ENCODE peak calls at places on chromosomes 2 and 18, in seven cellular contexts. One of them, this sample, is unnamed.

GRCh38 chr2:24720310-24720709 is 72.9 kb downstream of the PTRHD1 start:
- DNase-seq in mammary epithelial cell: no peak
- DNase-seq in esophagus squamous epithelium: no peak
- DNase-seq in OCI-LY7: no peak
- DNase-seq in IMR-90: no peak
- DNase-seq in tibial nerve: no peak
- DNase-seq in gastrocnemius medialis: no peak
- DNase-seq in this sample: no peak

GRCh38 chr2:235402444-235402843 is 91.4 kb upstream of the AGAP1 start:
- DNase-seq in mammary epithelial cell: no peak
- DNase-seq in IMR-90: no peak
- DNase-seq in OCI-LY7: no peak
- DNase-seq in esophagus squamous epithelium: no peak
- DNase-seq in tibial nerve: no peak
- DNase-seq in gastrocnemius medialis: no peak
- DNase-seq in this sample: no peak

GRCh38 chr2:85085563-85085962 is 47.6 kb upstream of the TCF7L1 start:
- DNase-seq in gastrocnemius medialis: no peak
- DNase-seq in esophagus squamous epithelium: no peak
- DNase-seq in IMR-90: no peak
- DNase-seq in tibial nerve: no peak
- DNase-seq in mammary epithelial cell: no peak
- DNase-seq in OCI-LY7: no peak
- DNase-seq in this sample: no peak

GRCh38 chr2:160062283-160063005 is at the start of gene PLA2R1:
- DNase-seq in esophagus squamous epithelium: no peak
- DNase-seq in OCI-LY7: no peak
- DNase-seq in gastrocnemius medialis: peak; percentile 10
- DNase-seq in mammary epithelial cell: peak; percentile 39
- DNase-seq in tibial nerve: peak; percentile 27
- DNase-seq in IMR-90: peak; percentile 12
- DNase-seq in this sample: peak; percentile 56

GRCh38 chr2:157279331-157279730 is 21.8 kb downstream of the GALNT5 start:
- DNase-seq in tibial nerve: no peak
- DNase-seq in esophagus squamous epithelium: no peak
- DNase-seq in OCI-LY7: no peak
- DNase-seq in mammary epithelial cell: no peak
- DNase-seq in IMR-90: no peak
- DNase-seq in gastrocnemius medialis: no peak
- DNase-seq in this sample: no peak

GRCh38 chr2:75632091-75632704 is 14.4 kb upstream of the MRPL19 start:
- DNase-seq in IMR-90: no peak
- DNase-seq in mammary epithelial cell: no peak
- DNase-seq in gastrocnemius medialis: no peak
- DNase-seq in OCI-LY7: no peak
- DNase-seq in esophagus squamous epithelium: no peak
- DNase-seq in tibial nerve: no peak
- DNase-seq in this sample: no peak

GRCh38 chr2:237482485-237482884 is 4.6 kb upstream of the MLPH start:
- DNase-seq in tibial nerve: peak; percentile 87
- DNase-seq in gastrocnemius medialis: peak; percentile 84
- DNase-seq in IMR-90: no peak
- DNase-seq in esophagus squamous epithelium: no peak
- DNase-seq in mammary epithelial cell: no peak
- DNase-seq in OCI-LY7: no peak
- DNase-seq in this sample: peak; percentile 93

GRCh38 chr2:151238527-151239487 is 22.9 kb downstream of the RBM43 start:
- DNase-seq in gastrocnemius medialis: peak; percentile 14
- DNase-seq in esophagus squamous epithelium: no peak
- DNase-seq in tibial nerve: peak; percentile 45
- DNase-seq in OCI-LY7: peak; percentile 56
- DNase-seq in mammary epithelial cell: peak; percentile 51
- DNase-seq in IMR-90: peak; percentile 89
- DNase-seq in this sample: peak; percentile 57

GRCh38 chr2:17416891-17417391 is 101.3 kb downstream of the RAD51AP2 start:
- DNase-seq in gastrocnemius medialis: no peak
- DNase-seq in esophagus squamous epithelium: no peak
- DNase-seq in mammary epithelial cell: peak; percentile 99
- DNase-seq in OCI-LY7: no peak
- DNase-seq in IMR-90: peak; percentile 81
- DNase-seq in tibial nerve: no peak
- DNase-seq in this sample: no peak

GRCh38 chr2:226707500-226707899 is 92.1 kb downstream of the IRS1 start:
- DNase-seq in tibial nerve: no peak
- DNase-seq in gastrocnemius medialis: no peak
- DNase-seq in esophagus squamous epithelium: no peak
- DNase-seq in mammary epithelial cell: no peak
- DNase-seq in OCI-LY7: no peak
- DNase-seq in IMR-90: peak; percentile 29
- DNase-seq in this sample: no peak

GRCh38 chr2:148928395-148928794 is 53.4 kb downstream of the KIF5C start:
- DNase-seq in gastrocnemius medialis: no peak
- DNase-seq in OCI-LY7: no peak
- DNase-seq in IMR-90: no peak
- DNase-seq in mammary epithelial cell: no peak
- DNase-seq in esophagus squamous epithelium: no peak
- DNase-seq in tibial nerve: no peak
- DNase-seq in this sample: no peak

GRCh38 chr2:224966663-224967062 is 75.6 kb downstream of the DOCK10 start:
- DNase-seq in mammary epithelial cell: no peak
- DNase-seq in gastrocnemius medialis: no peak
- DNase-seq in esophagus squamous epithelium: no peak
- DNase-seq in tibial nerve: no peak
- DNase-seq in IMR-90: no peak
- DNase-seq in OCI-LY7: no peak
- DNase-seq in this sample: no peak

GRCh38 chr2:168034586-168034985 is 212.8 kb downstream of the STK39 start:
- DNase-seq in mammary epithelial cell: no peak
- DNase-seq in OCI-LY7: no peak
- DNase-seq in tibial nerve: no peak
- DNase-seq in IMR-90: no peak
- DNase-seq in gastrocnemius medialis: no peak
- DNase-seq in esophagus squamous epithelium: no peak
- DNase-seq in this sample: no peak

GRCh38 chr18:48897531-48897930 is 53.2 kb downstream of the SMAD7 start:
- DNase-seq in IMR-90: peak; percentile 42
- DNase-seq in OCI-LY7: no peak
- DNase-seq in esophagus squamous epithelium: no peak
- DNase-seq in mammary epithelial cell: no peak
- DNase-seq in tibial nerve: no peak
- DNase-seq in gastrocnemius medialis: no peak
- DNase-seq in this sample: no peak

GRCh38 chr2:120344214-120344990 is 1.5 kb upstream of the INHBB start:
- DNase-seq in gastrocnemius medialis: no peak
- DNase-seq in tibial nerve: no peak
- DNase-seq in esophagus squamous epithelium: no peak
- DNase-seq in mammary epithelial cell: no peak
- DNase-seq in IMR-90: no peak
- DNase-seq in OCI-LY7: no peak
- DNase-seq in this sample: peak; percentile 58

GRCh38 chr2:152132321-152132720 is 33.5 kb upstream of the CACNB4 start:
- DNase-seq in gastrocnemius medialis: no peak
- DNase-seq in mammary epithelial cell: no peak
- DNase-seq in OCI-LY7: no peak
- DNase-seq in esophagus squamous epithelium: no peak
- DNase-seq in IMR-90: peak; percentile 46
- DNase-seq in tibial nerve: no peak
- DNase-seq in this sample: no peak

GRCh38 chr2:126736133-126736874 is 80.3 kb downstream of the GYPC start:
- DNase-seq in IMR-90: peak; percentile 40
- DNase-seq in esophagus squamous epithelium: no peak
- DNase-seq in tibial nerve: no peak
- DNase-seq in gastrocnemius medialis: no peak
- DNase-seq in mammary epithelial cell: no peak
- DNase-seq in OCI-LY7: no peak
- DNase-seq in this sample: no peak

DNA sequence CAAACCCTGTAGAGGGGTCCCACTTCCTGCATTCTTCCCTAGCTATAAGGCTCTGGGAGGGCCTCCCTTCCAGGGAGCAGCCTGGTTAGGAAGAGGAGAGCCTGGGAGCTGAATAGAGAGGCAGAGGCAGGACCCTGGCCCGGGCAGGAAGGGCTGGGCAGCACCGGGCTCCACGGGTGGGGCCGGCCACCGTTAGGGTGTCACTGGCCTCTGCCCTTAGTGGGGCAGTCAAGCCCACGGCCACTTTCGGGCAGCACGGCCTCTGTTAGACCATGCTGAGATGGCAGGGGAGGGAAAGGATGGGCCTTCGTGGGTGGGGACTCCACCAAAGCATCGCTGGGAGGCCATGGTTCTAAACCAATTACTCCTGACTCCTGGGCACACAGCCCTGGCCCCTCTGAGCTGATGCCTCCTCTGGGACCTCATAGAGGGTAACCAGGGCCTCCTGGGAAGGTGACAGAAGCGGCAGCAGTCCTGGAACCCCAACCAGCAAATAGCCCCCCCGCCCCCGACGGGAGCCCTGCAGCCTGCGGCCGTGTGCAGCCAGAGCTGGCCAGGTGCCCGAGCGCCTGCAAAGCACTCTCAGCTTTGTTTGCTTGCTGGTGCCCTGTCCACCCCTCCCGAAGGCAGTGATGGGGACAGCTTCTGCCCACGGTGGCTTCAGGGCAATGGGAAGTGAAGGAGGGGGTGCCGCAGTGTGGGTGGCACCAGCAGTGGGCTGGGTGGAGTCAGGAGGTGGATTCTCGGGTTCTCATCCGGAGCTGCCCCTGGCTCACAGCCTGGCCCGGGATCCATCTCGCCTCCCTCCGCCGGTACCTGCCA is 16.3 kb upstream of the HPCAL1 start:
- DNase-seq in esophagus squamous epithelium: no peak
- DNase-seq in mammary epithelial cell: no peak
- DNase-seq in IMR-90: no peak
- DNase-seq in gastrocnemius medialis: no peak
- DNase-seq in tibial nerve: no peak
- DNase-seq in OCI-LY7: no peak
- DNase-seq in this sample: no peak
- H3K4me3 ChIP-seq in esophagus squamous epithelium: no peak overlapping the region
- H3K4me3 ChIP-seq in mammary epithelial cell: no peak overlapping the region
- H3K4me3 ChIP-seq in IMR-90: no peak overlapping the region
- H3K4me3 ChIP-seq in gastrocnemius medialis: no peak overlapping the region
- H3K4me3 ChIP-seq in tibial nerve: no peak overlapping the region
- H3K4me3 ChIP-seq in OCI-LY7: no peak overlapping the region
- H3K4me3 ChIP-seq in this sample: no peak overlapping the region

GRCh38 chr18:36401462-36401861 is 103.9 kb downstream of the FHOD3 start:
- DNase-seq in gastrocnemius medialis: no peak
- DNase-seq in OCI-LY7: no peak
- DNase-seq in esophagus squamous epithelium: no peak
- DNase-seq in tibial nerve: no peak
- DNase-seq in IMR-90: no peak
- DNase-seq in mammary epithelial cell: no peak
- DNase-seq in this sample: no peak

GRCh38 chr18:36403896-36404824 is 106.6 kb downstream of the FHOD3 start:
- DNase-seq in mammary epithelial cell: no peak
- DNase-seq in IMR-90: no peak
- DNase-seq in esophagus squamous epithelium: no peak
- DNase-seq in OCI-LY7: no peak
- DNase-seq in gastrocnemius medialis: no peak
- DNase-seq in tibial nerve: no peak
- DNase-seq in this sample: no peak

GRCh38 chr18:36399055-36399454 is 101.5 kb downstream of the FHOD3 start:
- DNase-seq in esophagus squamous epithelium: no peak
- DNase-seq in OCI-LY7: no peak
- DNase-seq in mammary epithelial cell: no peak
- DNase-seq in IMR-90: no peak
- DNase-seq in gastrocnemius medialis: no peak
- DNase-seq in tibial nerve: no peak
- DNase-seq in this sample: no peak

GRCh38 chr18:36405611-36406010 is 108.1 kb downstream of the FHOD3 start:
- DNase-seq in OCI-LY7: no peak
- DNase-seq in mammary epithelial cell: no peak
- DNase-seq in IMR-90: peak; percentile 16
- DNase-seq in gastrocnemius medialis: no peak
- DNase-seq in esophagus squamous epithelium: no peak
- DNase-seq in tibial nerve: no peak
- DNase-seq in this sample: no peak

GRCh38 chr18:36402765-36403396 is 105.4 kb downstream of the FHOD3 start:
- DNase-seq in IMR-90: peak; percentile 35
- DNase-seq in OCI-LY7: no peak
- DNase-seq in tibial nerve: peak; percentile 49
- DNase-seq in mammary epithelial cell: no peak
- DNase-seq in gastrocnemius medialis: no peak
- DNase-seq in esophagus squamous epithelium: no peak
- DNase-seq in this sample: peak; percentile 79
- TF ChIP-seq CTCF in IMR-90: no peak
- TF ChIP-seq CTCF in OCI-LY7: no peak
- TF ChIP-seq CTCF in tibial nerve: no peak
- TF ChIP-seq CTCF in mammary epithelial cell: no peak
- TF ChIP-seq CTCF in gastrocnemius medialis: no peak
- TF ChIP-seq CTCF in esophagus squamous epithelium: no peak
- TF ChIP-seq CTCF in this sample: no peak

DNA sequence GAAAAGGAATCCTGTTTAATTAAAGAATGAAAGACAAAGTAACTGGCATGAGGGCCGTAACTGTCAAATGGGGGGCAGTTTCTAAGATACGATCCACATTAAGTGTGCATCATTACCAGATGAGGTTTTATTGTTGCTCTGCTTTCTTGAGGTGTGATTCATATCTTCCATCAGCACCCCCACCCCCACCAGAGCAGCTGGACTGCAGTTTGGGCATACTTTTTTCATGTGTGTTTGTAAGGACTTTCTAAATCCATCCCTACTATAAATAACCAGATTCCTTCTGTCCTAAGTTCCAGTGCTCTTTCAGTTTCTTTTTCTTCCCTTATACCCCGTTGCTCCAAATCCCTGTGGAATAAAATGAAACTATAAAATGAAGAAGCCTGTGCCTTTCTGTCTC is 142.1 kb downstream of the CDCA7 start:
- DNase-seq in esophagus squamous epithelium: no peak
- DNase-seq in mammary epithelial cell: peak; percentile 4
- DNase-seq in tibial nerve: no peak
- DNase-seq in IMR-90: peak; percentile 53
- DNase-seq in gastrocnemius medialis: no peak
- DNase-seq in OCI-LY7: no peak
- DNase-seq in this sample: no peak
- H3K4me3 ChIP-seq in esophagus squamous epithelium: no peak overlapping the region
- H3K4me3 ChIP-seq in mammary epithelial cell: no peak overlapping the region
- H3K4me3 ChIP-seq in tibial nerve: no peak overlapping the region
- H3K4me3 ChIP-seq in IMR-90: no peak overlapping the region
- H3K4me3 ChIP-seq in gastrocnemius medialis: no peak overlapping the region
- H3K4me3 ChIP-seq in OCI-LY7: no peak overlapping the region
- H3K4me3 ChIP-seq in this sample: no peak overlapping the region

DNA sequence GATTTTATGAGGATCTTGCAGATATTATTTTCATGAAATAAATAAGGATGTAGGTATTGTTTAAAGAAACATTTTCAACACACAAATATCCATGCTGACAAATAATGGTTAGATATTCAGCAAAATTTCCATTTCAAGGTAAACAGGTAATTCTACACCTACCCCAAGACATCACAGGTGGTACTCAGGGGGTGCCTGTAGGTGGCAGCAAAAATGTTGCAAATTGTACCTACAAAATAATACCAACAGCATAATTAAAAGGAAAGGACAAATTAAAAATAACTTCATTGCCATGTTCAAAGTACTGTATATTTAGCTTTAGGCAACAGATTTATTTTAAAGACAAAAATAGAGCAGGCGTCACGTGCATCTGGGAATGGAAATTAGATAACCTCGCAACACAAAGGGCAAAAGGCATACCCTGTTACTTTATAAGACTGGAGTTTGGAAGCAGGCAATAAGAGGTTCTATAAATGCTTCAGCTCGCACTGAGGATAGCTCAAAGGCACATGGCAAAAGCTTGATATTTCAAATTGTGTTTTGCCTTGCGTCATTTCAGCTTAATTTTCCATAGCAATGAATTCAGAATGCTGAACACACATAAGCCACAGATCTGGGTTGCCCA is 630.5 kb downstream of the TDRD15 start:
- DNase-seq in tibial nerve: no peak
- DNase-seq in IMR-90: no peak
- DNase-seq in OCI-LY7: peak; percentile 1
- DNase-seq in esophagus squamous epithelium: no peak
- DNase-seq in gastrocnemius medialis: no peak
- DNase-seq in mammary epithelial cell: no peak
- DNase-seq in this sample: no peak
- TF ChIP-seq CTCF in tibial nerve: no peak
- TF ChIP-seq CTCF in IMR-90: peak; percentile 31
- TF ChIP-seq CTCF in OCI-LY7: peak; percentile 72
- TF ChIP-seq CTCF in esophagus squamous epithelium: no peak
- TF ChIP-seq CTCF in gastrocnemius medialis: no peak
- TF ChIP-seq CTCF in mammary epithelial cell: peak; percentile 48
- TF ChIP-seq CTCF in this sample: no peak

This sample was measured in psoas muscle.